ENCODE peak calls at places on chromosomes 3 and 15, in five cellular contexts. L is HepG2, K is upper lobe of left lung, G is GM12878, E is HCT116. T is an unnamed sample. For H3K36me3, the result is how much of the 10 kb centered on the place peaks cover.

GRCh38 chr3:193870376-193871092 is 265.4 kb upstream of the HES1 start:
- ATAC-seq in L (no peak), K (no peak), G (no peak), E (peak), T (no peak)

GRCh38 chr3:106610362-106610997 is 741.7 kb upstream of the CBLB start:
- ATAC-seq in L (no peak), K (no peak), G (no peak), E (no peak), T (no peak)

GRCh38 chr15:69573815-69574472 is 121.3 kb downstream of the RPLP1 start:
- ATAC-seq in L (no peak), K (no peak), G (peak), E (no peak), T (no peak)

GRCh38 chr3:124888482-124889441 is 1.6 kb upstream of the ITGB5 start:
- ATAC-seq in L (no peak), K (no peak), G (no peak), E (no peak), T (no peak)

GRCh38 chr3:71931930-71932329 is 147.0 kb upstream of the PROK2 start:
- ATAC-seq in L (no peak), K (no peak), G (peak), E (no peak), T (no peak)

GRCh38 chr3:27623085-27623753 is 98.9 kb downstream of the EOMES start:
- ATAC-seq in L (peak), K (peak), G (no peak), E (no peak), T (peak)

GRCh38 chr15:93981706-93982105 is 249.7 kb upstream of the MCTP2 start:
- ATAC-seq in L (no peak), K (no peak), G (no peak), E (no peak), T (no peak)

GRCh38 chr3:129840707-129841360 is 52.7 kb downstream of the TMCC1 start:
- ATAC-seq in L (no peak), K (no peak), G (no peak), E (no peak), T (no peak)

GRCh38 chr3:138673641-138674040 is 65.1 kb downstream of the FAIM start:
- ATAC-seq in L (peak), K (no peak), G (no peak), E (no peak), T (no peak)

GRCh38 chr3:65633018-65633417 is 405.7 kb downstream of the MAGI1 start:
- ATAC-seq in L (no peak), K (no peak), G (no peak), E (no peak), T (no peak)

GRCh38 chr3:126213376-126214044 is 33.1 kb upstream of the ALDH1L1 start:
- ATAC-seq in L (no peak), K (no peak), G (no peak), E (no peak), T (peak)

GRCh38 chr3:193971268-193971751 is 164.6 kb upstream of the HES1 start:
- ATAC-seq in L (no peak), K (peak), G (peak), E (no peak), T (peak)

GRCh38 chr3:165459111-165459510 is 262.9 kb upstream of the SLITRK3 start:
- ATAC-seq in L (no peak), K (no peak), G (peak), E (no peak), T (no peak)

GRCh38 chr3:126113733-126114132 is 29.8 kb upstream of the SLC41A3 start:
- ATAC-seq in L (peak), K (no peak), G (peak), E (peak), T (no peak)

GRCh38 chr15:66702035-66702769 is at the start of gene SMAD6:
- ATAC-seq in L (peak), K (peak), G (peak), E (peak), T (peak)
- TF ChIP-seq POLR2A in L (peak), K (peak), G (no peak), E (peak), T (peak)

GRCh38 chr3:45095916-45096526 is 50.2 kb downstream of the CDCP1 start:
- ATAC-seq in L (no peak), K (no peak), G (no peak), E (no peak), T (no peak)
- H3K36me3 ChIP-seq in L (under half), K (under half), G (under half), E (half or more), T (under half)

GRCh38 chr3:134886991-134887390 is 91.9 kb downstream of the EPHB1 start:
- ATAC-seq in L (no peak), K (no peak), G (no peak), E (no peak), T (no peak)
- TF ChIP-seq POLR2AphosphoS5 in L (no peak), K (no peak), G (no peak), E (no peak), T (no peak)

DNA sequence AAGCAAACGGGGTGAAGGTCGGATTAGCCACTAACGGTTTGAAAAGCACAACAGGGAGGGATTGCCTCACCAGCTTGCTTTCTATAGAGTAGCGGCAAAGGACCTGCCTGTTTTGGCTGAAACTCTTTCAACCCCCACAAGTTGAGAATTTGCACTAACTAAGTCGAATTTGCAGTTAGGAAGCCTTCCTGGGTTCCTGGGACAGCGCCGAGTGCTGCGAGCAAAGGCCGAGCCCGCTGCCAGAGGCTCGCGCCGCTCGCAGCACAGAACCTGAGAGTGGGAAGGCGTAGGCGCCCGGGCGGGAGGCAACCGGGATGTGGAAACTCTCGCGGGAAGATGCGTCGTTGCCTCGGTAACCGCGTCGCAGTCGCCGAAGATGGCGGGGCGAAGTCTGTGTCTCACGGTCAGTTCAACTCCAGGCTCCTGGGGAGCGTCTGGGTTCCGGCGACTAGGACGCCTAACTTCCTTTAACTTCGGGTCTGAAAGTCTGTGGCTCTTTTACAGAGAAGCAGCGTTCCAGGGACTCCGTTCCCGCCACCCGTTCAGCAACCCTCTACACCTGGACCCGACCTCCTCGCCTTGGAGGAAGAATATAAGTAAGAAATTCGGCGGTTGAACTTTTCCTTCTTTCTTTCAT is at the start of gene TEX9:
- ATAC-seq in L (peak), K (peak), G (peak), E (peak), T (peak)
- TF ChIP-seq POLR2A in L (peak), K (no peak), G (peak), E (peak), T (no peak)

GRCh38 chr15:63582179-63582578 is 15.0 kb upstream of the FBXL22 start:
- ATAC-seq in L (no peak), K (no peak), G (peak), E (no peak), T (no peak)
- H3K36me3 ChIP-seq in L (under half), K (under half), G (under half), E (under half), T (under half)

GRCh38 chr3:185430375-185430774 is 67.4 kb downstream of the MAP3K13 start:
- ATAC-seq in L (no peak), K (no peak), G (no peak), E (no peak), T (no peak)
- TF ChIP-seq POLR2AphosphoS5 in L (no peak), K (no peak), G (no peak), E (no peak), T (no peak)

GRCh38 chr3:37994639-37994972 is 4.0 kb downstream of the VILL start:
- ATAC-seq in L (no peak), K (no peak), G (peak), E (no peak), T (no peak)

GRCh38 chr3:37995652-37996641 is 5.4 kb downstream of the VILL start:
- ATAC-seq in L (no peak), K (no peak), G (no peak), E (no peak), T (no peak)

GRCh38 chr3:37993067-37993809 is 2.7 kb downstream of the VILL start:
- ATAC-seq in L (peak), K (no peak), G (no peak), E (no peak), T (no peak)

GRCh38 chr3:37992271-37993066 is 1.9 kb downstream of the VILL start:
- ATAC-seq in L (peak), K (peak), G (no peak), E (peak), T (no peak)

DNA sequence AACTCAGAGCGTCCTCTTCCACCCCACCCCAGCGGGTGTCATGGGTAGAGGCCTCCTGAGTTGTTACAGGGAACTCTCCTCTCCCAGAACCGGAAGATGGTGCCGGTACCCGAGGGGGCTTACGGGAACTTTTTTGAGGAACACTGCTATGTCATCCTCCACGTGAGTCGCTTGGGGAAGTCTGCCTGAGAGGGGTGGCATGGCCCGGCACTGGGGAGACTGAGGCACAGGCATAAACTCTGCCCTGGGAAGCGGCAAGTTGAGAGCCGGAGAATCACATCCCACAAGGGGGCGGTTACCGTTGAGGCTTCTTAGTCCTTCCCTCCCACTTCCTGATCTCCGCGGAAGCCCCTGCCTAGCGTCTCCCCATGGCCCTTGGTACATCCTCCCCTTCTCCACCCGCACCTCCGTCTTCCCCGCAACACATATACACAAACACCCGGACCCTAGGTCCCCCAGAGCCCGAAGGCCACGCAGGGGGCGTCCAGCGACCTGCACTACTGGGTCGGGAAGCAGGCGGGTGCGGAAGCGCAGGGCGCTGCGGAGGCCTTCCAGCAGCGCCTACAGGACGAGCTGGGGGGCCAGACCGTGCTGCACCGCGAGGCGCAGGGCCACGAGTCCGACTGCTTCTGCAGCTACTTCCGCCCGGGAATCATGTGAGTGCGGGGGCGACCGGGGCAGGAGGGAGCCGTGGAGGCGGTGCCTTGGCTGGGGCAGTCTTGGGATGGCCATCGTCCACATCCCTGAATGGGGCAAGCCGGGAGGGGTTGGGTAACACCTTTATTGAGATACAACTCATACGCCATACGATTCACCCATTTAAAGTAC is 3.4 kb downstream of the VILL start:
- ATAC-seq in L (no peak), K (peak), G (peak), E (no peak), T (peak)
- TF ChIP-seq POLR2A in L (no peak), K (no peak), G (peak), E (no peak), T (peak)

T was measured in gastroesophageal sphincter.